ENCODE peak calls at places on chromosomes 4 and X, in seven cellular contexts. B is progenitor cell of endocrine pancreas, M is endothelial cell, G is WERI-Rb-1, T is omental fat pad, H is hepatocyte, Z is heart left ventricle. O is an unnamed sample.

GRCh38 chr4:98720871-98721480 is 62.6 kb upstream of the TSPAN5 start:
- DNase-seq in B (no peak), M (no peak), G (no peak), T (no peak), H (no peak), Z (no peak), O (no peak)

GRCh38 chrX:24025741-24026402 is 1.1 kb downstream of the KLHL15 start:
- DNase-seq in B (no peak), M (no peak), G (no peak), T (no peak), H (peak), Z (no peak), O (no peak)

GRCh38 chr4:54513231-54513630 is 144.5 kb upstream of the KIT start:
- DNase-seq in B (no peak), M (no peak), G (no peak), T (no peak), H (peak), Z (no peak), O (no peak)

GRCh38 chr4:68895561-68896198 is 55.9 kb downstream of the UGT2A3 start:
- DNase-seq in B (no peak), M (no peak), G (no peak), T (no peak), H (no peak), Z (no peak), O (no peak)

GRCh38 chr4:184805462-184806245 is 20.1 kb downstream of the ACSL1 start:
- DNase-seq in B (no peak), M (no peak), G (peak), T (no peak), H (peak), Z (peak), O (no peak)

GRCh38 chr4:88517825-88518224 is 5.8 kb downstream of the PYURF start:
- DNase-seq in B (no peak), M (no peak), G (no peak), T (no peak), H (no peak), Z (no peak), O (no peak)

GRCh38 chr4:182688081-182688480 is 229.1 kb downstream of the DCTD start:
- DNase-seq in B (no peak), M (no peak), G (no peak), T (no peak), H (no peak), Z (no peak), O (no peak)

GRCh38 chr4:158858410-158859189 is 89.8 kb downstream of the FNIP2 start:
- DNase-seq in B (no peak), M (no peak), G (no peak), T (no peak), H (no peak), Z (no peak), O (no peak)

GRCh38 chrX:39261446-39262147 is 460.3 kb downstream of the MID1IP1 start:
- DNase-seq in B (no peak), M (peak), G (peak), T (no peak), H (peak), Z (peak), O (no peak)

GRCh38 chr4:153160856-153161598 is 43.2 kb upstream of the TRIM2 start:
- DNase-seq in B (no peak), M (no peak), G (no peak), T (no peak), H (no peak), Z (no peak), O (no peak)

GRCh38 chrX:1534321-1535168 is 2.4 kb downstream of the P2RY8 start:
- DNase-seq in B (no peak), M (no peak), G (peak), T (no peak), H (no peak), Z (no peak), O (no peak)

GRCh38 chrX:9701790-9702189 is 63.9 kb downstream of the GPR143 start:
- DNase-seq in B (no peak), M (no peak), G (no peak), T (no peak), H (no peak), Z (no peak), O (no peak)
- TF ChIP-seq CTCF in B (no peak), M (no peak), G (no peak), T (no peak), H (no peak), Z (no peak), O (no peak)

GRCh38 chr4:46277165-46277951 is 112.6 kb downstream of the GABRA2 start:
- DNase-seq in B (no peak), M (no peak), G (no peak), T (no peak), H (no peak), Z (no peak), O (no peak)

GRCh38 chr4:46270986-46271596 is 118.8 kb downstream of the GABRA2 start:
- DNase-seq in B (no peak), M (no peak), G (peak), T (no peak), H (peak), Z (no peak), O (no peak)

DNA sequence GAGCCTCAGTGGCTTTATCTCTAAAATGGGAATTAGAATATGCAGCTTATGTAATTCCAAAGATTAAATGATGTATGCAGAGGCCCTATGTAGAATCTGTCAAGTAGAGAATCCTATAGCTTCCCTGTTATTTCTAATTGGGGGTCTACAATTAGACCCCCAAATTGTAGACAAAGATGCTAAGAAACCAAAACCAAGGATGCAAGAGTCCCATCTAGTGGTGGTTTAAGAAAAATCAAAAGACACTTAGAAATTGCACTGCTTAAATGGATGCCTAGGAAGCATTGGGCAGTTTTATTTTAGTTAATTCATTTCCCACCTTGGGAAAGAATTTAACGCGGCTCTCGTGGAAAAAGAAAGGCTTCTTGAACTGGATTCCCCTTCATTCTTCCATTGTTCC is 115.2 kb downstream of the GABRA2 start:
- DNase-seq in B (no peak), M (no peak), G (no peak), T (no peak), H (no peak), Z (no peak), O (no peak)
- TF ChIP-seq CTCF in B (peak), M (no peak), G (peak), T (no peak), H (peak), Z (no peak), O (no peak)

DNA sequence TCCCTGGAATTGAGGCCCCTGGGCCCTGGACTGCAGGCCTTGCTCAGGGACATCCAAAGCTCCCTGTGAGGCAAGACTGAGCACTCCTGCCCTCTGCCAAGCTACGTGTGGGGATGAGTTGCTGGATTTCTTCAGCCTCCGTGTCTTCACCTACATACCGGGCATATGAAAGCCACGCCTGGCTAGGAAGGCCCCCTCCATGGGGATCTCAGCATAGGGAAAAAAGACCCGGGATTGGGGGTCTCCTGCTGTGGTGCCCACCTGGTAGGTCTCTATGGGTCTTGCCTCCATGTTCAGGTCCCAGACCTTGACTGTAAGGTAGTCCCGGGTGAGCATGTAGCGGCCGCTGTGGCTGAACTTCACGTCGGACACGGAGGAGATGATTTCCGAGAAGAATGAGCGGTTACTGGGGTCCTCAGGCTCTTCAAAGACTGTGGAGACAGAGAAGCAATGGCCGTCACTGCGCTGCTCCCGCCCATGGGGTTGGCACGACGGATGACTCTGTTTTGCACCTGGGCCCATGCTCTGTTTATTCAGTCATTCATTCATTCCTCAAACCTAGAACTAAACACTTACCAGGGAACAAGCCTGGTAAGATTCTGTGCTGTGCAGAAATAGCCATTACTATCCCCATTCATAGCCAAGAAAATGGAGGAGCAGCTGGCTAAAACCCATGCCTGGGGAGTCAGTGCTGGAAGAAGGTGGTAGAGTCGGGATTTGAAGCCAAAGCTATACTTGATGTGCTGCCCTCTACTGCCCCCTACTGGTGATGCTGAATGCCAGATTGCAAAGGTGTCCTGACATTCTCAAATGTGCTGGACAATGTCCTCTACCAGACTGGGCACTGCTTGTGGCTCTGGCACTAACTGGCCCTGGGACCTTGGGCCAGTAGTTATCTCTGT is 63.9 kb downstream of the WFS1 start:
- DNase-seq in B (no peak), M (no peak), G (peak), T (no peak), H (no peak), Z (no peak), O (no peak)
- TF ChIP-seq CTCF in B (peak), M (peak), G (peak), T (no peak), H (peak), Z (no peak), O (peak)

DNA sequence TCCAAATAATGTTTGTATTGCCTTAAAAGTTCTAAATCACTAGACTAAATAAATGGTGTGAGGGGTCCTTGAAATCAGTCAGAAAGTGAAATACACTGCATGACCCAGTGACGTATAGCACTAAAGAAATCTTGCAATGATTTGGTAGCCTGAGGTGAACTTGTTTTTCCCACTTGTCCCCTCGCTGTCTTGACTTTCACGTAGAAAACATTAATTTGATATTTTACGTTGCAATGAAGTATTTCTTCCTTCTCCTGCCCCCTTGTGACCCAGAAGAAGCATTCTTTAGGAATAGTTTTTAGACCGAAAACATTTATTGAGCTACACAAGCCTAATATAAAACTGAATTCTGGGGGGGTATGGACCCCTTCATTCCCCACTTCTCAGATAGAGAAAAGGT is 3.7 kb downstream of the KLB start:
- DNase-seq in B (no peak), M (no peak), G (no peak), T (no peak), H (no peak), Z (no peak), O (no peak)
- TF ChIP-seq CTCF in B (no peak), M (no peak), G (no peak), T (no peak), H (no peak), Z (peak), O (no peak)

GRCh38 chr4:8141935-8142334 is 16.7 kb downstream of the ABLIM2 start:
- DNase-seq in B (no peak), M (no peak), G (no peak), T (no peak), H (no peak), Z (peak), O (no peak)

GRCh38 chr4:8143392-8144140 is 15.0 kb downstream of the ABLIM2 start:
- DNase-seq in B (no peak), M (no peak), G (no peak), T (no peak), H (no peak), Z (no peak), O (no peak)

GRCh38 chr4:8146158-8146557 is 12.5 kb downstream of the ABLIM2 start:
- DNase-seq in B (no peak), M (no peak), G (no peak), T (no peak), H (no peak), Z (no peak), O (no peak)

GRCh38 chr4:8142556-8142955 is 16.1 kb downstream of the ABLIM2 start:
- DNase-seq in B (no peak), M (no peak), G (no peak), T (no peak), H (no peak), Z (no peak), O (no peak)

DNA sequence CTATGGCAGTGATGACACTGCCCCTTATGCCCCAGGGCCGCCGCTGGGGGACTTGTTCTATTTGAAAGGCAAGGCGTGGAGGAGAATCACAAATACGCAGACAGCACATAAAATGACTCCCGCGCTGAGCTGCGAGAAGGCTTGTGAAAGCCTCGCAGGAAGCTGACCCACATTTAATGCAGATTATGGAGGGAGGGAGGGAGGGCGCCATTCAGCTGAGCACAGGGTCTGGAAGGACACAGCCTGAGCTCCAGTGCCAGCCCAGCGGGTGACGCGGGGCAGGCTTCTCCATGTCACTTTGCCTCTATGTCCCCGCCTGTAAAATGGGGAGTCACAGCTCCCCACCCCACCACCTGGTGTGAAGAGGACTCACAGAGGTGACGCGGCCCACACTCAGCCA is 14.3 kb downstream of the ABLIM2 start:
- DNase-seq in B (no peak), M (no peak), G (peak), T (no peak), H (no peak), Z (no peak), O (no peak)
- TF ChIP-seq CTCF in B (no peak), M (no peak), G (peak), T (no peak), H (no peak), Z (no peak), O (no peak)

DNA sequence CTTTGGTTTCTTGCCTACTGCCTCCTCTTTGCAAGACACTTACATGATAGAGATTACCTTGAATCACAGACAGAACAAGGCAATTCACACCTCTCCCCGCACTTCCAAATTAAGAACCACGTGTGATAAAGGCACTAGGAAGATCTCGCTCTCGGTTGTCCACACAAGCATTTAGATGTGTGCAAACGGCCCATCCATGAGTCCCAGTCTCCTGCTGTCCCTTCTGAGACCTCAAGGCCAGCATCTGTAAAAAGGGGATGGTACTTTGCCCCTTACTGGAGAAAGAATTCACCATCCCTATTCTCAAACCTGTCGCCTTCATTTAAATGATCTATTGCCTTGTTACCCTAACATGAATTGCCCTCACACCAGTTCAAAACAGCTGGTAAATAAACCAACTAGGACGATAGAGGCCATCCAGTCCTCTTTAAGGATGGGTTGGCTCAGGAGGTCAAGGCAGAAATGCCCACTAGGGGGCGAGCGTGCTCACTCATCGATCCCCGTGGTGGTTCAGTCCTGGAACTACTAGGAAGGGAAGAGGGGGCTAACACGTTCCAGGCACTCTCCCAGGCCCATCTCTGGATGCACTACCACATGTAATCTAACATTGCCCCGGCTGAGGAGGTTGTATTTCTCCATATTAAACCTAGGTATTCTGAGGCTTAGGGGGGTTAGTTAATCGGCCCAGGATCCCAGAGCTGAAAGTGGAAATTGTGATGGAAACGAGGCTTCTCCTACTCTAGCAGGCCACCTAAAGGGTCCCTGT is 95.8 kb downstream of the DHX15 start:
- DNase-seq in B (peak), M (peak), G (peak), T (peak), H (peak), Z (peak), O (peak)
- TF ChIP-seq CTCF in B (peak), M (peak), G (peak), T (no peak), H (peak), Z (peak), O (peak)

GRCh38 chr4:128349921-128350320 is 62.3 kb upstream of the PGRMC2 start:
- DNase-seq in B (no peak), M (no peak), G (no peak), T (no peak), H (peak), Z (no peak), O (no peak)
- TF ChIP-seq CTCF in B (no peak), M (no peak), G (no peak), T (no peak), H (no peak), Z (no peak), O (no peak)

GRCh38 chrX:8179653-8180052 is 8.6 kb upstream of the VCX2 start:
- DNase-seq in B (no peak), M (no peak), G (no peak), T (no peak), H (no peak), Z (no peak), O (no peak)
- TF ChIP-seq CTCF in B (peak), M (no peak), G (no peak), T (no peak), H (peak), Z (peak), O (no peak)

DNA sequence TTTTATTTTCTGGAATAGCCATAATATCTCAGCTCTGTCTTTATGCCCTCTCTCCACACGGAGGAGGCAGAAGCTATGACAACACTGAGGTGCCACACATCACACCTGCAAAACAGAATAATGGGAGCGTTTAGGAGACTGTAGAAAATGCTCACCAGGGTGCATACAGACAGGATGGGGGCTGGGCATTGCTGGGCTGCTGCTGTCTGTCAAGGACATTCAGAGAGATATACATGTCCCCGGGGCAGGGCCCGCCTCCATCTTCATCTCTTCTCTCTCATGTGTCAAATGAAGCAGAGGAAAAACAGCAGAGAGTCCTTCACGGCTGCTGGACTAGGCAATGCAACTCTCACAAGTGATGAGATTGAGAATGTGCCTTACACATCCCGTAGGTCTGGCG is 65.3 kb upstream of the DHRSX start:
- DNase-seq in B (no peak), M (no peak), G (no peak), T (no peak), H (no peak), Z (no peak), O (no peak)
- TF ChIP-seq CTCF in B (no peak), M (no peak), G (no peak), T (no peak), H (no peak), Z (no peak), O (no peak)